ENCODE peak calls at places on chromosome 20, in ten cellular contexts. One of them, this sample, is unnamed. For H3K4me1, the result is how much of the 10 kb centered on the place peaks cover.

GRCh38 chr20:44536139-44536538 is 14.3 kb upstream of the SERINC3 start:
- DNase-seq in testis: no peak
- DNase-seq in lower lobe of right lung: no peak
- DNase-seq in aorta: no peak
- DNase-seq in body of pancreas: no peak
- DNase-seq in PC-9: no peak
- DNase-seq in breast epithelium: no peak
- DNase-seq in endodermal cell: no peak
- DNase-seq in adrenal gland: no peak
- DNase-seq in sigmoid colon: no peak
- DNase-seq in this sample: no peak

GRCh38 chr20:32231847-32232246 is 24.2 kb downstream of the POFUT1 start:
- DNase-seq in testis: no peak
- DNase-seq in lower lobe of right lung: no peak
- DNase-seq in aorta: no peak
- DNase-seq in body of pancreas: no peak
- DNase-seq in PC-9: no peak
- DNase-seq in breast epithelium: no peak
- DNase-seq in endodermal cell: no peak
- DNase-seq in adrenal gland: no peak
- DNase-seq in sigmoid colon: no peak
- DNase-seq in this sample: no peak

GRCh38 chr20:59925359-59925758 is 8.1 kb downstream of the SYCP2 start:
- DNase-seq in testis: no peak
- DNase-seq in lower lobe of right lung: no peak
- DNase-seq in aorta: no peak
- DNase-seq in body of pancreas: no peak
- DNase-seq in PC-9: no peak
- DNase-seq in breast epithelium: no peak
- DNase-seq in endodermal cell: no peak
- DNase-seq in adrenal gland: no peak
- DNase-seq in sigmoid colon: no peak
- DNase-seq in this sample: no peak

GRCh38 chr20:8394308-8394945 is 262.4 kb downstream of the PLCB1 start:
- DNase-seq in testis: no peak
- DNase-seq in lower lobe of right lung: no peak
- DNase-seq in aorta: no peak
- DNase-seq in body of pancreas: no peak
- DNase-seq in PC-9: no peak
- DNase-seq in breast epithelium: no peak
- DNase-seq in endodermal cell: no peak
- DNase-seq in adrenal gland: no peak
- DNase-seq in sigmoid colon: no peak
- DNase-seq in this sample: no peak

GRCh38 chr20:35311409-35311808 is 19.2 kb upstream of the FAM83C start:
- DNase-seq in testis: no peak
- DNase-seq in lower lobe of right lung: no peak
- DNase-seq in aorta: no peak
- DNase-seq in body of pancreas: no peak
- DNase-seq in PC-9: peak
- DNase-seq in breast epithelium: no peak
- DNase-seq in endodermal cell: no peak
- DNase-seq in adrenal gland: no peak
- DNase-seq in sigmoid colon: no peak
- DNase-seq in this sample: peak

GRCh38 chr20:19775353-19776201 is 17.5 kb downstream of the RIN2 start:
- DNase-seq in testis: no peak
- DNase-seq in lower lobe of right lung: peak
- DNase-seq in aorta: no peak
- DNase-seq in body of pancreas: no peak
- DNase-seq in PC-9: no peak
- DNase-seq in breast epithelium: no peak
- DNase-seq in endodermal cell: no peak
- DNase-seq in adrenal gland: no peak
- DNase-seq in sigmoid colon: no peak
- DNase-seq in this sample: no peak

GRCh38 chr20:43515628-43516027 is 8.1 kb downstream of the L3MBTL1 start:
- DNase-seq in testis: no peak
- DNase-seq in lower lobe of right lung: no peak
- DNase-seq in aorta: no peak
- DNase-seq in body of pancreas: no peak
- DNase-seq in PC-9: no peak
- DNase-seq in breast epithelium: no peak
- DNase-seq in endodermal cell: no peak
- DNase-seq in adrenal gland: no peak
- DNase-seq in sigmoid colon: no peak
- DNase-seq in this sample: no peak

GRCh38 chr20:9172908-9173307 is 104.0 kb downstream of the PLCB4 start:
- DNase-seq in testis: peak
- DNase-seq in lower lobe of right lung: no peak
- DNase-seq in aorta: no peak
- DNase-seq in body of pancreas: no peak
- DNase-seq in PC-9: no peak
- DNase-seq in breast epithelium: no peak
- DNase-seq in endodermal cell: no peak
- DNase-seq in adrenal gland: no peak
- DNase-seq in sigmoid colon: no peak
- DNase-seq in this sample: no peak

GRCh38 chr20:1324598-1325172 is 4.3 kb downstream of the SDCBP2 start:
- DNase-seq in testis: no peak
- DNase-seq in lower lobe of right lung: no peak
- DNase-seq in aorta: no peak
- DNase-seq in body of pancreas: no peak
- DNase-seq in PC-9: no peak
- DNase-seq in breast epithelium: no peak
- DNase-seq in endodermal cell: peak
- DNase-seq in adrenal gland: no peak
- DNase-seq in sigmoid colon: peak
- DNase-seq in this sample: peak

GRCh38 chr20:40606660-40607059 is 82.4 kb downstream of the MAFB start:
- DNase-seq in testis: no peak
- DNase-seq in lower lobe of right lung: no peak
- DNase-seq in aorta: no peak
- DNase-seq in body of pancreas: no peak
- DNase-seq in PC-9: no peak
- DNase-seq in breast epithelium: no peak
- DNase-seq in endodermal cell: peak
- DNase-seq in adrenal gland: no peak
- DNase-seq in sigmoid colon: no peak
- DNase-seq in this sample: no peak

GRCh38 chr20:5529331-5530142 is 212.8 kb upstream of the PROKR2 start:
- DNase-seq in testis: peak
- DNase-seq in lower lobe of right lung: peak
- DNase-seq in aorta: peak
- DNase-seq in body of pancreas: peak
- DNase-seq in PC-9: peak
- DNase-seq in breast epithelium: peak
- DNase-seq in endodermal cell: peak
- DNase-seq in adrenal gland: peak
- DNase-seq in sigmoid colon: peak
- DNase-seq in this sample: peak

GRCh38 chr20:22572491-22572890 is 11.9 kb downstream of the FOXA2 start:
- DNase-seq in testis: no peak
- DNase-seq in lower lobe of right lung: peak
- DNase-seq in aorta: no peak
- DNase-seq in body of pancreas: no peak
- DNase-seq in PC-9: no peak
- DNase-seq in breast epithelium: no peak
- DNase-seq in endodermal cell: peak
- DNase-seq in adrenal gland: no peak
- DNase-seq in sigmoid colon: no peak
- DNase-seq in this sample: no peak

GRCh38 chr20:22575737-22576136 is 8.6 kb downstream of the FOXA2 start:
- DNase-seq in testis: no peak
- DNase-seq in lower lobe of right lung: no peak
- DNase-seq in aorta: no peak
- DNase-seq in body of pancreas: no peak
- DNase-seq in PC-9: no peak
- DNase-seq in breast epithelium: no peak
- DNase-seq in endodermal cell: no peak
- DNase-seq in adrenal gland: no peak
- DNase-seq in sigmoid colon: no peak
- DNase-seq in this sample: no peak

GRCh38 chr20:22575087-22575721 is 9.2 kb downstream of the FOXA2 start:
- DNase-seq in testis: no peak
- DNase-seq in lower lobe of right lung: no peak
- DNase-seq in aorta: no peak
- DNase-seq in body of pancreas: peak
- DNase-seq in PC-9: no peak
- DNase-seq in breast epithelium: no peak
- DNase-seq in endodermal cell: peak
- DNase-seq in adrenal gland: no peak
- DNase-seq in sigmoid colon: no peak
- DNase-seq in this sample: peak

GRCh38 chr20:22576273-22576672 is 8.1 kb downstream of the FOXA2 start:
- DNase-seq in testis: no peak
- DNase-seq in lower lobe of right lung: no peak
- DNase-seq in aorta: no peak
- DNase-seq in body of pancreas: peak
- DNase-seq in PC-9: no peak
- DNase-seq in breast epithelium: no peak
- DNase-seq in endodermal cell: peak
- DNase-seq in adrenal gland: no peak
- DNase-seq in sigmoid colon: no peak
- DNase-seq in this sample: no peak

GRCh38 chr20:22574545-22575086 is 9.8 kb downstream of the FOXA2 start:
- DNase-seq in testis: no peak
- DNase-seq in lower lobe of right lung: no peak
- DNase-seq in aorta: no peak
- DNase-seq in body of pancreas: peak
- DNase-seq in PC-9: no peak
- DNase-seq in breast epithelium: no peak
- DNase-seq in endodermal cell: peak
- DNase-seq in adrenal gland: no peak
- DNase-seq in sigmoid colon: no peak
- DNase-seq in this sample: no peak
- H3K4me1 ChIP-seq in testis: under half
- H3K4me1 ChIP-seq in lower lobe of right lung: under half
- H3K4me1 ChIP-seq in aorta: under half
- H3K4me1 ChIP-seq in body of pancreas: half or more
- H3K4me1 ChIP-seq in PC-9: under half
- H3K4me1 ChIP-seq in breast epithelium: under half
- H3K4me1 ChIP-seq in endodermal cell: under half
- H3K4me1 ChIP-seq in adrenal gland: under half
- H3K4me1 ChIP-seq in sigmoid colon: under half
- H3K4me1 ChIP-seq in this sample: under half

GRCh38 chr20:17226410-17227198 is at the start of gene PCSK2:
- DNase-seq in testis: peak
- DNase-seq in lower lobe of right lung: peak
- DNase-seq in aorta: peak
- DNase-seq in body of pancreas: peak
- DNase-seq in PC-9: no peak
- DNase-seq in breast epithelium: no peak
- DNase-seq in endodermal cell: peak
- DNase-seq in adrenal gland: peak
- DNase-seq in sigmoid colon: peak
- DNase-seq in this sample: peak
- H3K4me3 ChIP-seq in testis: peak
- H3K4me3 ChIP-seq in lower lobe of right lung: peak
- H3K4me3 ChIP-seq in aorta: peak
- H3K4me3 ChIP-seq in body of pancreas: peak
- H3K4me3 ChIP-seq in PC-9: no peak
- H3K4me3 ChIP-seq in breast epithelium: peak
- H3K4me3 ChIP-seq in endodermal cell: peak
- H3K4me3 ChIP-seq in adrenal gland: peak
- H3K4me3 ChIP-seq in sigmoid colon: peak
- H3K4me3 ChIP-seq in this sample: no peak

GRCh38 chr20:50298554-50299324 is 108.1 kb downstream of the CEBPB start:
- DNase-seq in testis: peak
- DNase-seq in lower lobe of right lung: peak
- DNase-seq in aorta: peak
- DNase-seq in body of pancreas: no peak
- DNase-seq in PC-9: no peak
- DNase-seq in breast epithelium: no peak
- DNase-seq in endodermal cell: no peak
- DNase-seq in adrenal gland: no peak
- DNase-seq in sigmoid colon: no peak
- DNase-seq in this sample: no peak

GRCh38 chr20:50295762-50296449 is 105.3 kb downstream of the CEBPB start:
- DNase-seq in testis: no peak
- DNase-seq in lower lobe of right lung: no peak
- DNase-seq in aorta: peak
- DNase-seq in body of pancreas: peak
- DNase-seq in PC-9: peak
- DNase-seq in breast epithelium: no peak
- DNase-seq in endodermal cell: no peak
- DNase-seq in adrenal gland: no peak
- DNase-seq in sigmoid colon: peak
- DNase-seq in this sample: no peak

GRCh38 chr20:50295345-50295744 is 104.7 kb downstream of the CEBPB start:
- DNase-seq in testis: no peak
- DNase-seq in lower lobe of right lung: no peak
- DNase-seq in aorta: no peak
- DNase-seq in body of pancreas: no peak
- DNase-seq in PC-9: no peak
- DNase-seq in breast epithelium: no peak
- DNase-seq in endodermal cell: no peak
- DNase-seq in adrenal gland: no peak
- DNase-seq in sigmoid colon: no peak
- DNase-seq in this sample: no peak

GRCh38 chr20:50297498-50298348 is 107.1 kb downstream of the CEBPB start:
- DNase-seq in testis: no peak
- DNase-seq in lower lobe of right lung: no peak
- DNase-seq in aorta: peak
- DNase-seq in body of pancreas: no peak
- DNase-seq in PC-9: no peak
- DNase-seq in breast epithelium: no peak
- DNase-seq in endodermal cell: no peak
- DNase-seq in adrenal gland: no peak
- DNase-seq in sigmoid colon: no peak
- DNase-seq in this sample: no peak

GRCh38 chr20:50296450-50297375 is 106.1 kb downstream of the CEBPB start:
- DNase-seq in testis: peak
- DNase-seq in lower lobe of right lung: no peak
- DNase-seq in aorta: peak
- DNase-seq in body of pancreas: no peak
- DNase-seq in PC-9: no peak
- DNase-seq in breast epithelium: no peak
- DNase-seq in endodermal cell: no peak
- DNase-seq in adrenal gland: no peak
- DNase-seq in sigmoid colon: peak
- DNase-seq in this sample: no peak
- H3K27ac ChIP-seq in testis: peak
- H3K27ac ChIP-seq in lower lobe of right lung: peak
- H3K27ac ChIP-seq in aorta: no peak
- H3K27ac ChIP-seq in body of pancreas: no peak
- H3K27ac ChIP-seq in PC-9: no peak
- H3K27ac ChIP-seq in breast epithelium: peak
- H3K27ac ChIP-seq in endodermal cell: no peak
- H3K27ac ChIP-seq in adrenal gland: peak
- H3K27ac ChIP-seq in sigmoid colon: peak
- H3K27ac ChIP-seq in this sample: no peak

DNA sequence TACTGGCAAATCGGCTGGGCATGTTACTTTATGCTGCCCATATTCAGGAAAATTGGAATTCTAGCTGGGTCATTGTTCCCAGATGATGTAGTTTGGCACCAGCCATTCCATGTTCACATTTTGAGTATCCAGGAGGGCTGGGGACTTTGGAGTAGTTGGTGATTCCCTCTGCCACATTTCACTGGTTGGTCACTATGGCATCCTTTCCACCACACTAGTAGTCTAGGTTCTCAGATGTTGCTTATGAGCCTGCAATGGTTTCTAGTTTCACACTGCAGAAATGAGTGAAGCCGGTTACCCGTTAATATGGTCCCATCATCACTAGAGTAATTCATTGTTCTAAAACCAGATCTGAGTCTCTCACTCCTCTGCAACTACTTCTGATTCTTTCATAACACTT is 4.6 kb downstream of the PTPN1 start:
- DNase-seq in testis: no peak
- DNase-seq in lower lobe of right lung: no peak
- DNase-seq in aorta: no peak
- DNase-seq in body of pancreas: no peak
- DNase-seq in PC-9: no peak
- DNase-seq in breast epithelium: no peak
- DNase-seq in endodermal cell: no peak
- DNase-seq in adrenal gland: no peak
- DNase-seq in sigmoid colon: no peak
- DNase-seq in this sample: no peak
- H3K4me1 ChIP-seq in testis: under half
- H3K4me1 ChIP-seq in lower lobe of right lung: half or more
- H3K4me1 ChIP-seq in aorta: under half
- H3K4me1 ChIP-seq in body of pancreas: under half
- H3K4me1 ChIP-seq in PC-9: under half
- H3K4me1 ChIP-seq in breast epithelium: under half
- H3K4me1 ChIP-seq in endodermal cell: under half
- H3K4me1 ChIP-seq in adrenal gland: under half
- H3K4me1 ChIP-seq in sigmoid colon: under half
- H3K4me1 ChIP-seq in this sample: half or more

This sample was measured in SJSA1.